ENCODE peak calls at places on chromosomes 7 and 10, in seven cellular contexts. H, V, W, Q, G, M and Z are unnamed samples.

GRCh38 chr7:132318338-132319318 is 257.6 kb downstream of the PLXNA4 start:
- DNase-seq in V (peak), G (peak), M (peak), W (peak), Q (peak), H (peak), Z (peak)

GRCh38 chr7:100914879-100915442 is 19.3 kb upstream of the ACHE start:
- DNase-seq in G (no peak), M (no peak), H (no peak), Q (no peak), V (no peak), W (no peak), Z (no peak)

GRCh38 chr10:60537697-60538096 is 148.0 kb upstream of the ANK3 start:
- DNase-seq in H (no peak), V (no peak), G (no peak), W (no peak), Q (no peak), M (no peak), Z (no peak)

GRCh38 chr10:125141150-125141859 is 19.1 kb downstream of the CTBP2 start:
- DNase-seq in W (no peak), Q (no peak), G (no peak), M (no peak), V (no peak), H (no peak), Z (no peak)

GRCh38 chr7:146000882-146001281 is 115.7 kb upstream of the CNTNAP2 start:
- DNase-seq in H (no peak), W (no peak), V (no peak), G (no peak), M (no peak), Q (no peak), Z (no peak)

GRCh38 chr7:35253680-35254495 is at the start of gene TBX20:
- DNase-seq in V (no peak), G (peak), W (no peak), H (no peak), Q (peak), M (no peak), Z (no peak)

GRCh38 chr7:106598663-106599342 is 62.2 kb downstream of the CCDC71L start:
- DNase-seq in V (no peak), W (peak), H (no peak), Q (peak), M (peak), G (peak), Z (peak)

GRCh38 chr7:70047891-70048448 is 449.7 kb downstream of the AUTS2 start:
- DNase-seq in H (no peak), W (no peak), Q (no peak), M (no peak), V (no peak), G (no peak), Z (no peak)

GRCh38 chr10:125843603-125844329 is 20.4 kb downstream of the BCCIP start:
- DNase-seq in V (no peak), M (no peak), H (no peak), G (no peak), Q (no peak), W (no peak), Z (no peak)

GRCh38 chr10:119693262-119693957 is 32.4 kb upstream of the INPP5F start:
- DNase-seq in M (no peak), W (no peak), V (no peak), Q (no peak), G (no peak), H (no peak), Z (peak)

GRCh38 chr10:78935697-78936407 is 132.9 kb upstream of the ZMIZ1 start:
- DNase-seq in H (no peak), G (no peak), W (no peak), V (no peak), Q (no peak), M (no peak), Z (no peak)

GRCh38 chr10:110209399-110209925 is 2.1 kb downstream of the MXI1 start:
- DNase-seq in G (peak), V (peak), H (no peak), M (no peak), W (peak), Q (no peak), Z (peak)